ENCODE peak calls at places on chromosomes 1 and 21, in six cellular contexts. One of them, this sample, is unnamed.

GRCh38 chr1:23331713-23332112 is 12.4 kb downstream of the HNRNPR start:
- DNase-seq in A673: no peak
- DNase-seq in lower lobe of right lung: no peak
- DNase-seq in stomach: no peak
- DNase-seq in Peyer's patch: no peak
- DNase-seq in uterus: no peak
- DNase-seq in this sample: peak

GRCh38 chr1:109927908-109928307 is 17.3 kb downstream of the CSF1 start:
- DNase-seq in lower lobe of right lung: no peak
- DNase-seq in Peyer's patch: peak
- DNase-seq in stomach: peak
- DNase-seq in uterus: peak
- DNase-seq in A673: no peak
- DNase-seq in this sample: no peak

GRCh38 chr1:192401832-192402231 is 85.0 kb downstream of the RGS21 start:
- DNase-seq in stomach: no peak
- DNase-seq in lower lobe of right lung: no peak
- DNase-seq in Peyer's patch: no peak
- DNase-seq in uterus: no peak
- DNase-seq in A673: no peak
- DNase-seq in this sample: no peak

GRCh38 chr1:59879556-59879955 is 47.0 kb downstream of the CYP2J2 start:
- DNase-seq in uterus: no peak
- DNase-seq in stomach: peak
- DNase-seq in A673: peak
- DNase-seq in lower lobe of right lung: peak
- DNase-seq in Peyer's patch: peak
- DNase-seq in this sample: no peak

GRCh38 chr1:99447716-99448115 is 183.4 kb downstream of the PLPPR4 start:
- DNase-seq in lower lobe of right lung: no peak
- DNase-seq in uterus: no peak
- DNase-seq in stomach: no peak
- DNase-seq in A673: no peak
- DNase-seq in Peyer's patch: no peak
- DNase-seq in this sample: no peak

GRCh38 chr1:201576914-201577313 is 38.0 kb downstream of the NAV1 start:
- DNase-seq in A673: no peak
- DNase-seq in Peyer's patch: no peak
- DNase-seq in stomach: no peak
- DNase-seq in lower lobe of right lung: no peak
- DNase-seq in uterus: no peak
- DNase-seq in this sample: no peak

GRCh38 chr1:168628807-168629206 is 52.4 kb downstream of the XCL1 start:
- DNase-seq in Peyer's patch: no peak
- DNase-seq in lower lobe of right lung: no peak
- DNase-seq in uterus: no peak
- DNase-seq in A673: no peak
- DNase-seq in stomach: no peak
- DNase-seq in this sample: no peak

GRCh38 chr1:6743189-6744101 is 41.8 kb upstream of the CAMTA1 start:
- DNase-seq in stomach: peak
- DNase-seq in uterus: peak
- DNase-seq in lower lobe of right lung: peak
- DNase-seq in A673: no peak
- DNase-seq in Peyer's patch: no peak
- DNase-seq in this sample: no peak

GRCh38 chr1:239558559-239558958 is 172.2 kb downstream of the CHRM3 start:
- DNase-seq in A673: no peak
- DNase-seq in stomach: no peak
- DNase-seq in lower lobe of right lung: no peak
- DNase-seq in uterus: no peak
- DNase-seq in Peyer's patch: no peak
- DNase-seq in this sample: no peak

GRCh38 chr1:231836227-231836893 is 209.8 kb downstream of the DISC1 start:
- DNase-seq in stomach: no peak
- DNase-seq in A673: no peak
- DNase-seq in Peyer's patch: no peak
- DNase-seq in lower lobe of right lung: no peak
- DNase-seq in uterus: no peak
- DNase-seq in this sample: no peak

GRCh38 chr1:160954158-160955104 is at the start of gene ITLN2:
- DNase-seq in Peyer's patch: peak
- DNase-seq in stomach: peak
- DNase-seq in lower lobe of right lung: no peak
- DNase-seq in uterus: no peak
- DNase-seq in A673: peak
- DNase-seq in this sample: no peak
- H3K4me3 ChIP-seq in Peyer's patch: no peak
- H3K4me3 ChIP-seq in stomach: no peak
- H3K4me3 ChIP-seq in lower lobe of right lung: no peak
- H3K4me3 ChIP-seq in uterus: no peak
- H3K4me3 ChIP-seq in A673: no peak
- H3K4me3 ChIP-seq in this sample: no peak

DNA sequence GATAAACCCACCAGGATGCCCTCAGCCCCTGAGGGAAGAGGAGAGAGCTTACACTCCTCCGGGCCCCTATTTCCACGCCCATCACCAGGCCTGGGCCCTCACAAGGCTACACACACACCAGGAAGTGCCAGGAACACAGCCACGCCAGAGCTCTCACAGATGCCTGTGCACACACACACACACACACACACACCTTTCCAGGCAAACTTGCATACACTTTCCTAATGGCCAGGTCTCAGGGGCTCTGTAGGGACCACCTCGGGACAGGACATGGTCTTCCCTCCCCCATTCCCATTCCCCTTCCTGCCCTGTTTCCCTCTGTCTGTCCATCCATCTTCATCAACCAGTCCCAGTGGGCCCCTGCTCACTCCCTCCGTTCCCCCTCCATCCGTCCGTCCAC is 9.7 kb upstream of the EPHA2 start:
- DNase-seq in uterus: no peak
- DNase-seq in stomach: no peak
- DNase-seq in A673: no peak
- DNase-seq in Peyer's patch: no peak
- DNase-seq in lower lobe of right lung: no peak
- DNase-seq in this sample: no peak
- H3K27ac ChIP-seq in uterus: peak
- H3K27ac ChIP-seq in stomach: no peak
- H3K27ac ChIP-seq in A673: peak
- H3K27ac ChIP-seq in Peyer's patch: no peak
- H3K27ac ChIP-seq in lower lobe of right lung: no peak
- H3K27ac ChIP-seq in this sample: no peak

DNA sequence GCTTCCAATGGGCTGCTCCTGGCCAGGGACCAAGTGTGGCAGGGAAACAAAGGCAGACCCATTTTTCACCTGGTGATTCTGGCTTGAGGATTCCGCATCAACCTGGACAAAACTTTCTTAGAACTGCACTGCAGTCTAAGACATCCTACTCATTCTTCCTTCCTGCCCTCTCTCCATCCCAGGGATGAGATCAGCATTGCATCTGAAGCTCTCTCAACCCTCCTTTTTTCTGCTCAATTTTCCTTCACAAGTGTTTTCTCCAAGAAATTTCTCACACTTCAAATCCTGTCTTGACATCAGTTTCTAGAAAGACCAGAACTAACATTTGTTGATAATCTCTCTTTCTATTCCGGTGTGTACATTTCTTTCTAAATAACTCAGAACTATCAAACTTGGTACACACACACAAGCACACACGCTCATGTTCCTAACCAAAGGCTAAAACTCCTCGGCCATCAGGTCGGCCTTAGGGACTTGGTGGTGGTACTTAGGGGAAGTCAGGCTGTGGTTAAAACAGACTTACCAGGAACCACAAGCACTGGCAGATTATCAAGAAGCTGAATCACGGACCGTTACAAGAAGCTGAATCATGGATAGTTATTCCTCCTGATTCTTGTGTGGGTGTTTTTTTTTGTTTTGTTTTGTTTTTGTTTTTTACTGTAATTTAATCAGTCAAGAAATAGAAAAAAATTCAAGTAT is 21.0 kb upstream of the CXADR start:
- DNase-seq in uterus: peak
- DNase-seq in stomach: no peak
- DNase-seq in A673: no peak
- DNase-seq in lower lobe of right lung: no peak
- DNase-seq in Peyer's patch: no peak
- DNase-seq in this sample: peak
- H3K4me3 ChIP-seq in uterus: no peak
- H3K4me3 ChIP-seq in stomach: no peak
- H3K4me3 ChIP-seq in A673: no peak
- H3K4me3 ChIP-seq in lower lobe of right lung: no peak
- H3K4me3 ChIP-seq in Peyer's patch: no peak
- H3K4me3 ChIP-seq in this sample: no peak

GRCh38 chr1:9909222-9910046 is 635 bp downstream of the CTNNBIP1 start:
- DNase-seq in stomach: peak
- DNase-seq in lower lobe of right lung: peak
- DNase-seq in Peyer's patch: peak
- DNase-seq in uterus: peak
- DNase-seq in A673: peak
- DNase-seq in this sample: peak

GRCh38 chr1:9910425-9911178 is 533 bp upstream of the CTNNBIP1 start:
- DNase-seq in lower lobe of right lung: peak
- DNase-seq in stomach: peak
- DNase-seq in A673: peak
- DNase-seq in uterus: peak
- DNase-seq in Peyer's patch: peak
- DNase-seq in this sample: peak

GRCh38 chr1:9910080-9910424 is at the start of gene CTNNBIP1:
- DNase-seq in stomach: no peak
- DNase-seq in Peyer's patch: no peak
- DNase-seq in lower lobe of right lung: no peak
- DNase-seq in A673: no peak
- DNase-seq in uterus: no peak
- DNase-seq in this sample: peak

GRCh38 chr1:9907441-9907840 is 2.6 kb downstream of the CTNNBIP1 start:
- DNase-seq in uterus: no peak
- DNase-seq in A673: no peak
- DNase-seq in stomach: no peak
- DNase-seq in Peyer's patch: peak
- DNase-seq in lower lobe of right lung: no peak
- DNase-seq in this sample: no peak

GRCh38 chr1:9908846-9909221 is 1.2 kb downstream of the CTNNBIP1 start:
- DNase-seq in stomach: no peak
- DNase-seq in lower lobe of right lung: no peak
- DNase-seq in Peyer's patch: no peak
- DNase-seq in uterus: no peak
- DNase-seq in A673: no peak
- DNase-seq in this sample: no peak
- H3K27ac ChIP-seq in stomach: peak
- H3K27ac ChIP-seq in lower lobe of right lung: peak
- H3K27ac ChIP-seq in Peyer's patch: peak
- H3K27ac ChIP-seq in uterus: no peak
- H3K27ac ChIP-seq in A673: no peak
- H3K27ac ChIP-seq in this sample: peak

GRCh38 chr1:24464378-24464770 is 38.3 kb upstream of the RCAN3 start:
- DNase-seq in stomach: no peak
- DNase-seq in lower lobe of right lung: no peak
- DNase-seq in Peyer's patch: no peak
- DNase-seq in A673: peak
- DNase-seq in uterus: no peak
- DNase-seq in this sample: no peak
- H3K4me3 ChIP-seq in stomach: no peak
- H3K4me3 ChIP-seq in lower lobe of right lung: no peak
- H3K4me3 ChIP-seq in Peyer's patch: no peak
- H3K4me3 ChIP-seq in A673: no peak
- H3K4me3 ChIP-seq in uterus: no peak
- H3K4me3 ChIP-seq in this sample: no peak

GRCh38 chr1:230102046-230102445 is 35.0 kb downstream of the GALNT2 start:
- DNase-seq in A673: no peak
- DNase-seq in Peyer's patch: no peak
- DNase-seq in stomach: no peak
- DNase-seq in uterus: no peak
- DNase-seq in lower lobe of right lung: no peak
- DNase-seq in this sample: no peak

GRCh38 chr1:230100932-230101331 is 33.9 kb downstream of the GALNT2 start:
- DNase-seq in lower lobe of right lung: no peak
- DNase-seq in stomach: no peak
- DNase-seq in Peyer's patch: no peak
- DNase-seq in uterus: no peak
- DNase-seq in A673: no peak
- DNase-seq in this sample: no peak

GRCh38 chr1:230103341-230104173 is 36.5 kb downstream of the GALNT2 start:
- DNase-seq in Peyer's patch: no peak
- DNase-seq in uterus: no peak
- DNase-seq in stomach: no peak
- DNase-seq in lower lobe of right lung: no peak
- DNase-seq in A673: no peak
- DNase-seq in this sample: no peak

GRCh38 chr1:230101556-230101955 is 34.5 kb downstream of the GALNT2 start:
- DNase-seq in stomach: no peak
- DNase-seq in Peyer's patch: no peak
- DNase-seq in lower lobe of right lung: no peak
- DNase-seq in uterus: no peak
- DNase-seq in A673: no peak
- DNase-seq in this sample: no peak

DNA sequence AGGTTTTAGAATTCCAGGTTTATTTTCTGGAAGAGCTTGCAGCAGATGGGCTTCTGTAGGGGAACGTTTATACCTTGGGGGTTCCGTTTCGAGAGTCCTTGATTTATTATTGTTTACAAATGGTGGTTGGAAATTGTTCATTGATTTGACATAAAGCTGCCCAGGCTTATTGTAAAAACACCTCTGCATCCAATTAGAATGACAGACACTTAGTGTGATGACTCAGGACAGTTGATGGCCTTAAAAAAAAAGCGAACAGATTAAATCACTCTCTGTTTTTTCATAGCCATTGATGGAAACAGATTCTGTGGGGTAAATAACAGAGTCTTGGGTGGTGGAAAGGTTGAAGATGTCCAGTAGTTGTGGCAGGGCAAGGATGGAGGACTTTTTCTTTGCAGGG is 35.4 kb downstream of the GALNT2 start:
- DNase-seq in uterus: no peak
- DNase-seq in stomach: no peak
- DNase-seq in Peyer's patch: no peak
- DNase-seq in lower lobe of right lung: no peak
- DNase-seq in A673: no peak
- DNase-seq in this sample: no peak
- H3K27ac ChIP-seq in uterus: no peak
- H3K27ac ChIP-seq in stomach: no peak
- H3K27ac ChIP-seq in Peyer's patch: no peak
- H3K27ac ChIP-seq in lower lobe of right lung: no peak
- H3K27ac ChIP-seq in A673: peak
- H3K27ac ChIP-seq in this sample: no peak